ENCODE peak calls at places on chromosomes 11 and 22, in five cellular contexts. E, K, Q, B and J are unnamed samples.

GRCh38 chr11:73453562-73453961 is 77.4 kb downstream of the RELT start:
- DNase-seq in E (peak; percentile 39), K (no peak), Q (no peak), B (no peak), J (peak; percentile 53)

GRCh38 chr11:112965601-112966125 is 4.4 kb downstream of the NCAM1 start:
- DNase-seq in E (no peak), K (no peak), Q (no peak), B (no peak), J (no peak)

GRCh38 chr11:122634507-122634906 is 21.0 kb upstream of the UBASH3B start:
- DNase-seq in E (peak; percentile 64), K (no peak), Q (no peak), B (peak; percentile 77), J (peak; percentile 54)

GRCh38 chr11:9017773-9018172 is 14.0 kb upstream of the NRIP3 start:
- DNase-seq in E (peak; percentile 46), K (peak; percentile 9), Q (peak; percentile 80), B (no peak), J (peak; percentile 14)

GRCh38 chr11:69640260-69640994 is 529 bp upstream of the CCND1 start:
- DNase-seq in E (no peak), K (no peak), Q (peak; percentile 77), B (peak; percentile 81), J (no peak)

GRCh38 chr11:34940026-34940677 is 23.7 kb downstream of the PDHX start:
- DNase-seq in E (peak; percentile 33), K (no peak), Q (no peak), B (no peak), J (peak; percentile 12)

GRCh38 chr22:20531154-20531403 is 23.7 kb downstream of the MED15 start:
- DNase-seq in E (no peak), K (no peak), Q (no peak), B (no peak), J (no peak)

GRCh38 chr11:68979931-68980775 is 633 bp downstream of the MRGPRD start:
- DNase-seq in E (no peak), K (no peak), Q (peak; percentile 56), B (peak; percentile 54), J (no peak)

GRCh38 chr11:114209343-114209742 is 86.9 kb upstream of the NNMT start:
- DNase-seq in E (no peak), K (no peak), Q (no peak), B (no peak), J (no peak)

GRCh38 chr11:112993808-112994207 is 32.6 kb downstream of the NCAM1 start:
- DNase-seq in E (no peak), K (no peak), Q (no peak), B (no peak), J (no peak)

GRCh38 chr11:63920126-63920869 is 3.3 kb upstream of the RCOR2 start:
- DNase-seq in E (no peak), K (no peak), Q (peak; percentile 78), B (no peak), J (peak; percentile 25)

GRCh38 chr11:64560139-64560771 is 30.8 kb upstream of the SLC22A12 start:
- DNase-seq in E (no peak), K (no peak), Q (peak; percentile 45), B (peak; percentile 38), J (no peak)

GRCh38 chr11:68267881-68268240 is 3.9 kb downstream of the C11orf24 start:
- DNase-seq in E (no peak), K (no peak), Q (no peak), B (no peak), J (no peak)

GRCh38 chr11:36411202-36411640 is 98.9 kb downstream of the TRAF6 start:
- DNase-seq in E (no peak), K (peak; percentile 11), Q (peak; percentile 64), B (peak; percentile 85), J (no peak)

DNA sequence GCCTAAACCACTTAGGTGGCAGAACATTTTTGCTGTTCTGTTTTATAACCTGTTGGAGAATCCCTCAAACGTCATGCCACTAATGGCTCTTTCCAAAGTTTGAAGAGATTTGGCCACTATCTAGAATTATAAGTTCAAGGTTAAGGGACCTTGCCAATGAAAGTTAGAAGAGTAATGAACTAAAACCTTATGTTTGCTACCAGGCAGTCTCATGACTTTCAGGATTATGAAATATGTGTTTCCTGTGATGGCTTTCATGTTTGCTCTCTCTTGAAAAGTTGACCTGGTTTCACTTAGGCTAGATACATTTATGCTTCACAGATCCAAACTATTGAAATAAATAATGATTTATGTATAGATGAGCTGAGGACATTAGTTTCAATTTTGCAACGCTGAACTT is 340.0 kb downstream of the LRRC4C start:
- DNase-seq in E (no peak), K (no peak), Q (no peak), B (no peak), J (no peak)
- H3K4me1 ChIP-seq in E (no peaks in the 10 kb centered on the region), K (no peaks in the 10 kb centered on the region), Q (no peaks in the 10 kb centered on the region), B (no peaks in the 10 kb centered on the region), J (no peaks in the 10 kb centered on the region)

GRCh38 chr11:41895106-41895505 is 435.7 kb upstream of the LRRC4C start:
- DNase-seq in E (no peak), K (no peak), Q (no peak), B (no peak), J (no peak)
- H3K4me1 ChIP-seq in E (no peaks in the 10 kb centered on the region), K (no peaks in the 10 kb centered on the region), Q (no peaks in the 10 kb centered on the region), B (no peaks in the 10 kb centered on the region), J (no peaks in the 10 kb centered on the region)

GRCh38 chr22:35353318-35353717 is 27.6 kb upstream of the HMOX1 start:
- DNase-seq in E (no peak), K (no peak), Q (peak; percentile 84), B (no peak), J (no peak)
- H3K4me1 ChIP-seq in E (peaks cover 15% of the 10 kb centered on the region), K (peaks cover 16% of the 10 kb centered on the region), Q (peaks cover 20% of the 10 kb centered on the region), B (peaks cover 57% of the 10 kb centered on the region), J (peaks cover 6% of the 10 kb centered on the region)

DNA sequence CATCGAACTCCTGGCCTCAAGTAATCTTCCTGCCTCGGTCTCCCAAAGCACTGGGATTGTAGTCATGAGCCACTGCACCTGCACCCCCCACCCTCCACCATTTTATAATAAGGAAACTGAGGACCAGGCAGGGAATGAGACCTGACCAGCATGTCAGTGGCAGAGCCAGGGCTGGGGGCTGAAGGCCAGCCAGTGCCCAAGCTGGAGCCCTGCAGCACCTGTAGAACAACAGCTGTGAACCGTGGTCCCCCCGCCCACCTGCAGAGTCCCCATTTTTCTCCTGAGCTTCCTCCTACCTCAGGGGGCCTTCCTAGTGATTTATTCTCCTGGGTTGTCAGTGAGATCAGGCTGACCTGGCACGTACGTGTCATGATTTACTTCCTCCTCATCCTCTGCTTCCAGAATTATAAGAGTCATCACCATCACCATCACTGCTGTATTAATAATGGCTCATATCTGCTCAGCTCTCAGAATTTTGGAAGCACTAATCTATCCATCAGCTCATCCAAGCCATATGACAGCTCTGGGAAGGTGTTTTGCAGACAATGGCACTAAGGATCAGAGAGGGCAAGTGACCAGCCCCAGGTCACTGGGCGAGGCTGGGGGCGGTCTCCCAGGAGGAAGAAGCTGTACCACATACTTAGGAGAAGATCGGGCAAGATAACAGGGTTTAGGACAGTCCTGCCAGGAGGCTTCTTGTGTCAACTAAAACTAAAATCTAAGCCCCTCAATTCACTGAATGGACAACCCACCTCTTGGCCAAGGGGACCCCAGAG is 5.5 kb upstream of the SLCO2B1 start:
- DNase-seq in E (no peak), K (no peak), Q (no peak), B (no peak), J (no peak)
- H3K4me1 ChIP-seq in E (peaks cover 2% of the 10 kb centered on the region), K (no peaks in the 10 kb centered on the region), Q (peaks cover 42% of the 10 kb centered on the region), B (peaks cover 36% of the 10 kb centered on the region), J (peaks cover 6% of the 10 kb centered on the region)